ENCODE peak calls at places on chromosomes 7 and 10, in six cellular contexts. E, R, L, G, D and J are unnamed samples.
A peak's percentile ranks its signal among the peaks of the same experiment; 100 is the strongest.

GRCh38 chr7:54538122-54538521 is 4.1 kb upstream of the VSTM2A start:
- DNase-seq in E (no peak), R (no peak), L (no peak), G (no peak), D (no peak), J (no peak)

GRCh38 chr7:139680676-139681462 is 96.9 kb downstream of the HIPK2 start:
- DNase-seq in E (peak; percentile 92), R (peak; percentile 99), L (no peak), G (peak; percentile 97), D (peak; percentile 85), J (peak; percentile 94)

GRCh38 chr7:1899201-1899600 is 229.1 kb downstream of the ELFN1 start:
- DNase-seq in E (no peak), R (peak; percentile 94), L (no peak), G (no peak), D (peak; percentile 42), J (no peak)

GRCh38 chr7:46532571-46532970 is 611.5 kb upstream of the IGFBP3 start:
- DNase-seq in E (no peak), R (peak; percentile 32), L (no peak), G (no peak), D (no peak), J (no peak)

GRCh38 chr7:50865450-50865849 is 82.8 kb upstream of the GRB10 start:
- DNase-seq in E (no peak), R (no peak), L (no peak), G (no peak), D (no peak), J (no peak)

GRCh38 chr10:24554036-24554435 is 169.7 kb downstream of the ARHGAP21 start:
- DNase-seq in E (no peak), R (no peak), L (no peak), G (no peak), D (no peak), J (no peak)

GRCh38 chr7:156237614-156238013 is 403.0 kb upstream of the RNF32 start:
- DNase-seq in E (no peak), R (no peak), L (no peak), G (no peak), D (no peak), J (no peak)

GRCh38 chr7:46811529-46811928 is 770.4 kb downstream of the TNS3 start:
- DNase-seq in E (no peak), R (peak; percentile 97), L (no peak), G (peak; percentile 73), D (peak; percentile 69), J (no peak)

GRCh38 chr10:6171891-6172354 is 30.8 kb upstream of the PFKFB3 start:
- DNase-seq in E (peak; percentile 85), R (peak; percentile 96), L (peak; percentile 51), G (no peak), D (peak; percentile 82), J (peak; percentile 86)

GRCh38 chr10:77849039-77849664 is 77.4 kb downstream of the DLG5 start:
- DNase-seq in E (no peak), R (no peak), L (no peak), G (no peak), D (no peak), J (no peak)

GRCh38 chr7:19663816-19664531 is 44.9 kb downstream of the POLR1F start:
- DNase-seq in E (no peak), R (no peak), L (no peak), G (peak; percentile 11), D (no peak), J (no peak)

GRCh38 chr7:123432601-123433000 is 101.8 kb downstream of the IQUB start:
- DNase-seq in E (no peak), R (no peak), L (no peak), G (peak; percentile 73), D (no peak), J (no peak)

GRCh38 chr10:69426376-69426727 is 9.6 kb upstream of the TACR2 start:
- DNase-seq in E (no peak), R (no peak), L (no peak), G (no peak), D (no peak), J (no peak)

GRCh38 chr10:7563770-7564169 is 103.0 kb downstream of the ITIH5 start:
- DNase-seq in E (no peak), R (no peak), L (no peak), G (no peak), D (no peak), J (no peak)

GRCh38 chr10:74424565-74424964 is 273.5 kb downstream of the ADK start:
- DNase-seq in E (no peak), R (no peak), L (no peak), G (no peak), D (no peak), J (no peak)

GRCh38 chr10:7408494-7409044 is 2.3 kb downstream of the SFMBT2 start:
- DNase-seq in E (peak; percentile 73), R (peak; percentile 17), L (peak; percentile 78), G (peak; percentile 39), D (peak; percentile 82), J (peak; percentile 72)

GRCh38 chr7:115491744-115492380 is 538.7 kb downstream of the TFEC start:
- DNase-seq in E (no peak), R (no peak), L (no peak), G (no peak), D (no peak), J (no peak)

GRCh38 chr7:44590910-44591309 is 8.9 kb upstream of the TMED4 start:
- DNase-seq in E (peak; percentile 16), R (no peak), L (no peak), G (no peak), D (no peak), J (no peak)

GRCh38 chr10:60666221-60666620 is 112.1 kb upstream of the CDK1 start:
- DNase-seq in E (no peak), R (no peak), L (no peak), G (peak; percentile 8), D (no peak), J (no peak)

GRCh38 chr7:66921918-66922486 is 977 bp downstream of the TMEM248 start:
- DNase-seq in E (no peak), R (no peak), L (no peak), G (peak; percentile 40), D (no peak), J (no peak)

GRCh38 chr7:36658603-36659516 is 65.4 kb downstream of the AOAH start:
- DNase-seq in E (no peak), R (peak; percentile 94), L (no peak), G (peak; percentile 97), D (no peak), J (no peak)

GRCh38 chr10:123642293-123642692 is 23.9 kb upstream of the GPR26 start:
- DNase-seq in E (peak; percentile 53), R (no peak), L (no peak), G (no peak), D (no peak), J (no peak)

GRCh38 chr10:81026597-81026996 is 488.9 kb downstream of the SH2D4B start:
- DNase-seq in E (no peak), R (no peak), L (no peak), G (no peak), D (no peak), J (no peak)

GRCh38 chr10:118564652-118565051 is 30.8 kb downstream of the PRLHR start:
- DNase-seq in E (no peak), R (no peak), L (no peak), G (no peak), D (no peak), J (no peak)

GRCh38 chr10:12042409-12042796 is 206 bp downstream of the UPF2 start:
- DNase-seq in E (no peak), R (peak; percentile 3), L (peak; percentile 62), G (no peak), D (peak; percentile 59), J (peak; percentile 87)

GRCh38 chr7:112481833-112482669 is 1.3 kb downstream of the LSMEM1 start:
- DNase-seq in E (peak; percentile 92), R (peak; percentile 86), L (no peak), G (peak; percentile 89), D (peak; percentile 69), J (no peak)
- H3K4me3 ChIP-seq in E (no peak overlapping the region), R (no peak overlapping the region), L (no peak overlapping the region), G (no peak overlapping the region), D (no peak overlapping the region), J (no peak overlapping the region)

GRCh38 chr7:80721880-80722595 is 83.6 kb downstream of the CD36 start:
- DNase-seq in E (no peak), R (peak; percentile 92), L (no peak), G (peak; percentile 76), D (no peak), J (no peak)
- H3K4me1 ChIP-seq in E (peaks cover 21% of the 10 kb centered on the region), R (peaks cover 12% of the 10 kb centered on the region), L (no peaks in the 10 kb centered on the region), G (peaks cover 29% of the 10 kb centered on the region), D (no peaks in the 10 kb centered on the region), J (no peaks in the 10 kb centered on the region)

DNA sequence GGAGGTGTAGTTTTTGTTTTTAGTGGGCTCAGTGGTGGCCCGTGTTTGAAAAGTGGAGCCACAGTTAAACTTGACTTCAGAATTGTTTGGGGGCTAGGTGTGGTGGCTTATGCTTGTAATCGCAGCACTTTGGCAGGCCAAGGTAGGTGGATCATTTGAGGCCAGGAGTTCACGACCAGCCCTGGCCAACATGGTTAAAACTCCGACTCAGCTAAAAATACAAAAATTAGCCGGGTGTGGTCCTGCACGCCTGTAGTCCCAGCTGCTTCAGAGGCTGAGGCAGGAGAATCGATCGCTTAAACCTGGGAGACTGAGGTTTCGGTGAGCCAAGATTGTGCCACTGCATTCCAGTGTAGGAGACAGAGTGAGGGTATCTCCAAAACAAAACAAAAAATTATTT is 1.8 kb downstream of the CCT6A start:
- DNase-seq in E (no peak), R (no peak), L (no peak), G (no peak), D (no peak), J (no peak)
- H3K4me3 ChIP-seq in E (no peak overlapping the region), R (no peak overlapping the region), L (no peak overlapping the region), G (no peak overlapping the region), D (no peak overlapping the region), J (no peak overlapping the region)

GRCh38 chr7:30987178-30987577 is 23.4 kb downstream of the GHRHR start:
- DNase-seq in E (peak; percentile 56), R (no peak), L (no peak), G (no peak), D (no peak), J (no peak)
- H3K4me1 ChIP-seq in E (peaks cover 26% of the 10 kb centered on the region), R (no peaks in the 10 kb centered on the region), L (no peaks in the 10 kb centered on the region), G (peaks cover 4% of the 10 kb centered on the region), D (no peaks in the 10 kb centered on the region), J (no peaks in the 10 kb centered on the region)

GRCh38 chr7:95472521-95473160 is 13.1 kb upstream of the ASB4 start:
- DNase-seq in E (no peak), R (peak; percentile 3), L (no peak), G (peak; percentile 8), D (no peak), J (no peak)
- H3K4me3 ChIP-seq in E (no peak overlapping the region), R (no peak overlapping the region), L (no peak overlapping the region), G (no peak overlapping the region), D (no peak overlapping the region), J (no peak overlapping the region)

DNA sequence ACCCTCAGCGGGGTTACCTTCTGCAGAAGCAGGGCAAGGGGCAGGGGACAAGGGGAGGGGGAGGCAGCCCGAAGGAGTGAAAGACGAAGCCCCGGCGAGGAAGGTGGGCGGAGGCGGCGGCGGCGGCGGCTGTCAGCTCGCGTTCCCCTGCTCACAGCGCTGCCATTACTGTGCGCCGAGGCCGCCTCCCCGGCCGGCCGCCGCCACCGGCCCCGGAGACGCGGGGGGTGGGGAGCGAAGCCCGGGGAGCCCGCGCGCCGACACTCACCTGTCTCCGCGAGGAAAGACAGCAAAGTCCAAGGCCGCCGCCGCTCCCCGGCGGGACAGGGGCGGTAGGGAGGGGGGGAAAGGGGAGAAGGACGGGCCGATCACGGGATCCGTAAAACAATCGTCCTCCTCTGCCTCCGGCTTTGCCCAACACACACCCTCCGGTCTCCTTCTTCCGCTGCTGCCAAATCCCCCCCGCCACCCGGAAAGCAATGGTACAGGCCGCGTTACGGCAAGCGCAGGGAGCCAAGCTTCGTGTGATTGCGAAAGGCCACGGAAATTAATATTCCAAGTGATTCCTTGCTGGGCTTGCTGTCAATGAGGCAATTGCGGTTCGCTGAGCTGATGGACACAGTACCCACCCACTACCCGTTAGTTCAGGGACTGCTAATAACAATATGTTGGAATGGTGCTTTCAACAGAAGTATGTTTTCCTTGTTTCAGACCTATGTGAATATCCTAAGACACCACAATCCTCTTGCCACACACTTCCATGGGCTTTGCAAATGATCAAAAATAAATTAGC is at the start of gene CUL2:
- DNase-seq in E (peak; percentile 96), R (peak; percentile 96), L (peak; percentile 87), G (peak; percentile 93), D (peak; percentile 94), J (peak; percentile 97)
- H3K4me1 ChIP-seq in E (peaks cover 43% of the 10 kb centered on the region), R (no peaks in the 10 kb centered on the region), L (peaks cover 7% of the 10 kb centered on the region), G (peaks cover 3% of the 10 kb centered on the region), D (peaks cover 4% of the 10 kb centered on the region), J (no peaks in the 10 kb centered on the region)